ENCODE peak calls at places on chromosomes 4 and X, in four cellular contexts. A is ascending aorta, H is lower leg skin, C is astrocyte of the spinal cord. E is an unnamed sample.

GRCh38 chr4:184274288-184274951 is 56.7 kb upstream of the ENPP6 start:
- DNase-seq in A (no peak), H (no peak), C (no peak), E (no peak)

GRCh38 chr4:108483077-108483476 is 137.3 kb upstream of the RPL34 start:
- DNase-seq in C (peak; percentile 37), A (no peak), H (no peak), E (peak; percentile 31)

GRCh38 chr4:117596917-117597316 is 437.4 kb upstream of the NDST3 start:
- DNase-seq in H (no peak), A (no peak), C (no peak), E (no peak)

GRCh38 chr4:139682309-139683210 is 16.9 kb downstream of the MGST2 start:
- DNase-seq in C (no peak), H (peak; percentile 62), A (no peak), E (no peak)

GRCh38 chr4:88286897-88287296 is 2.5 kb upstream of the PPM1K start:
- DNase-seq in A (no peak), H (no peak), C (no peak), E (peak; percentile 78)

GRCh38 chrX:38220024-38220935 is at the start of gene SRPX:
- DNase-seq in A (peak; percentile 64), C (peak; percentile 53), H (peak; percentile 87), E (peak; percentile 48)

GRCh38 chr4:67087897-67088296 is 457.4 kb downstream of the CENPC start:
- DNase-seq in H (peak; percentile 85), A (no peak), C (peak; percentile 5), E (no peak)

GRCh38 chr4:95017690-95018089 is 259.9 kb downstream of the BMPR1B start:
- DNase-seq in H (no peak), A (no peak), C (no peak), E (no peak)

GRCh38 chrX:104913348-104913747 is 307.1 kb downstream of the TEX13A start:
- DNase-seq in A (no peak), C (peak; percentile 4), H (no peak), E (peak; percentile 23)

GRCh38 chr4:138243369-138243768 is 1.2 kb upstream of the SLC7A11 start:
- DNase-seq in C (peak; percentile 44), A (no peak), H (no peak), E (no peak)

GRCh38 chrX:1412551-1413161 is 20.7 kb upstream of the SLC25A6 start:
- DNase-seq in H (no peak), A (no peak), C (no peak), E (no peak)

GRCh38 chrX:1659664-1660461 is 45.0 kb downstream of the ASMT start:
- DNase-seq in C (no peak), H (peak; percentile 80), A (no peak), E (no peak)

GRCh38 chr4:82744284-82744963 is 54.2 kb downstream of the SCD5 start:
- DNase-seq in C (peak; percentile 7), H (peak; percentile 20), A (no peak), E (peak; percentile 15)

GRCh38 chr4:48340276-48340904 is 939 bp upstream of the SLAIN2 start:
- DNase-seq in C (peak; percentile 82), A (no peak), H (no peak), E (peak; percentile 87)

GRCh38 chr4:77922158-77923094 is 59.8 kb downstream of the MRPL1 start:
- DNase-seq in H (no peak), C (peak; percentile 45), A (no peak), E (no peak)

GRCh38 chr4:102780476-102781144 is 19.8 kb upstream of the MANBA start:
- DNase-seq in C (no peak), H (no peak), A (no peak), E (peak; percentile 39)

GRCh38 chr4:99207911-99208718 is 10.9 kb downstream of the ADH6 start:
- DNase-seq in H (no peak), A (no peak), C (peak; percentile 9), E (peak; percentile 24)

GRCh38 chr4:108861339-108861738 is 98.5 kb upstream of the ETNPPL start:
- DNase-seq in H (no peak), C (no peak), A (no peak), E (peak; percentile 35)

GRCh38 chr4:149077142-149077541 is 634.9 kb upstream of the NR3C2 start:
- DNase-seq in H (no peak), A (no peak), C (no peak), E (no peak)

GRCh38 chr4:103915224-103915869 is 195.6 kb upstream of the TACR3 start:
- DNase-seq in C (peak; percentile 19), H (no peak), A (no peak), E (peak; percentile 42)

GRCh38 chr4:54929459-54929858 is 195.9 kb downstream of the KDR start:
- DNase-seq in C (no peak), A (no peak), H (no peak), E (no peak)

GRCh38 chr4:87382931-87383330 is 8.1 kb downstream of the HSD17B11 start:
- DNase-seq in H (no peak), A (no peak), C (no peak), E (no peak)

GRCh38 chr4:39565925-39566630 is 38.8 kb upstream of the UGDH start:
- DNase-seq in C (peak; percentile 84), A (no peak), H (no peak), E (peak; percentile 84)

GRCh38 chr4:95294291-95294690 is 254.5 kb downstream of the UNC5C start:
- DNase-seq in H (no peak), A (no peak), C (no peak), E (no peak)

GRCh38 chr4:10032625-10033024 is 11.3 kb upstream of the SLC2A9 start:
- DNase-seq in A (peak; percentile 44), C (no peak), H (no peak), E (peak; percentile 79)

GRCh38 chr4:105197777-105198176 is 51.1 kb downstream of the TET2 start:
- DNase-seq in H (no peak), C (peak; percentile 30), A (no peak), E (peak; percentile 34)

GRCh38 chrX:133448512-133449076 is 33.3 kb upstream of the GPC4 start:
- DNase-seq in A (no peak), H (no peak), C (peak; percentile 4), E (no peak)

GRCh38 chr4:174716986-174717770 is 111.9 kb downstream of the GLRA3 start:
- DNase-seq in A (no peak), H (no peak), C (no peak), E (no peak)

GRCh38 chrX:34656842-34657780 is at the start of gene TMEM47:
- DNase-seq in C (peak; percentile 71), H (peak; percentile 91), A (peak; percentile 84), E (peak; percentile 66)

GRCh38 chrX:84487365-84488353 is 14.6 kb downstream of the HDX start:
- DNase-seq in A (no peak), H (no peak), C (no peak), E (no peak)

GRCh38 chr4:89254847-89255246 is 52.8 kb downstream of the GPRIN3 start:
- DNase-seq in H (no peak), A (no peak), C (no peak), E (peak; percentile 40)

GRCh38 chr4:85779165-85779564 is 304.2 kb downstream of the ARHGAP24 start:
- DNase-seq in C (peak; percentile 75), H (no peak), A (no peak), E (peak; percentile 82)

GRCh38 chrX:113390531-113390930 is 549.9 kb upstream of the AMOT start:
- DNase-seq in A (no peak), H (no peak), C (no peak), E (no peak)

GRCh38 chr4:154044118-154044517 is 255.2 kb upstream of the SFRP2 start:
- DNase-seq in C (no peak), H (no peak), A (no peak), E (no peak)

GRCh38 chrX:153969125-153969903 is 2.3 kb downstream of the HCFC1 start:
- DNase-seq in C (no peak), A (no peak), H (no peak), E (no peak)

GRCh38 chrX:153969904-153970397 is 1.7 kb downstream of the HCFC1 start:
- DNase-seq in H (peak; percentile 88), C (peak; percentile 46), A (no peak), E (peak; percentile 44)

GRCh38 chrX:153971632-153972367 is at the start of gene HCFC1:
- DNase-seq in C (peak; percentile 93), H (peak; percentile 98), A (peak; percentile 97), E (peak; percentile 88)

GRCh38 chrX:153971124-153971631 is 440 bp downstream of the HCFC1 start:
- DNase-seq in C (peak; percentile 95), H (peak; percentile 98), A (peak; percentile 95), E (peak; percentile 90)

GRCh38 chrX:153970398-153971123 is 1.1 kb downstream of the HCFC1 start:
- DNase-seq in C (peak; percentile 72), A (no peak), H (no peak), E (peak; percentile 85)
- H3K4me3 ChIP-seq in C (peak overlapping the region; percentile 97), A (peak overlapping the region; percentile 91), H (peak overlapping the region; percentile 59), E (peak overlapping the region; percentile 83)

GRCh38 chr4:156971623-156972369 is at the start of gene PDGFC:
- DNase-seq in A (peak; percentile 90), H (peak; percentile 95), C (peak; percentile 83), E (peak; percentile 77)
- TF ChIP-seq CTCF in A (peak; percentile 54), H (no peak), C (peak; percentile 31), E (peak; percentile 41)

GRCh38 chrX:9370888-9371287 is 94.0 kb upstream of the TBL1X start:
- DNase-seq in C (peak; percentile 47), H (no peak), A (no peak), E (no peak)
- H3K4me3 ChIP-seq in C (no peak overlapping the region), H (no peak overlapping the region), A (no peak overlapping the region), E (no peak overlapping the region)

DNA sequence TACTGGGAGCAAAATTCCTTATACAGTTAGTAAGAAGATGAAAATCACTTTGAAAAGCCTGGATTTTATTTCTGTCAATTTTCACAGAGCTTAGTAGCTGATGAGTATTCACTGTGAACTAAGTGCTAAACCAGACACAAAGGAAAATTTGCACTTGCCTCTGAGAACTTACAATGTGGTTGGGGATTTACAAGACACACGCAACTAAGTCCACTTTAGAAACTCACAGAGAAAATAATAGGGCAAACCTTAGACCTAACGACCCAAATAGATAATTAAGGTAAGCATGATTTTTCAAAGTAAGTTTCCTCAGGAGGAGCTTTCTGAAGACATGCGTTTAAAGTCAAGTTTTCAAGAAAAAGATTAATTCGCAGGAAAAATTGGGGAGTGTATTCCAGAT is 708.9 kb downstream of the ADGRL3 start:
- DNase-seq in H (no peak), A (no peak), C (no peak), E (no peak)
- TF ChIP-seq CTCF in H (no peak), A (no peak), C (no peak), E (no peak)

GRCh38 chr4:1622956-1623355 is 61.2 kb downstream of the FAM53A start:
- DNase-seq in C (no peak), A (no peak), H (no peak), E (no peak)

GRCh38 chr4:1619151-1619672 is 64.9 kb downstream of the FAM53A start:
- DNase-seq in H (no peak), A (no peak), C (no peak), E (no peak)

GRCh38 chr4:1621996-1622637 is 62.0 kb downstream of the FAM53A start:
- DNase-seq in C (no peak), H (no peak), A (no peak), E (no peak)

GRCh38 chr4:1623390-1623789 is 60.7 kb downstream of the FAM53A start:
- DNase-seq in C (no peak), A (no peak), H (no peak), E (no peak)

DNA sequence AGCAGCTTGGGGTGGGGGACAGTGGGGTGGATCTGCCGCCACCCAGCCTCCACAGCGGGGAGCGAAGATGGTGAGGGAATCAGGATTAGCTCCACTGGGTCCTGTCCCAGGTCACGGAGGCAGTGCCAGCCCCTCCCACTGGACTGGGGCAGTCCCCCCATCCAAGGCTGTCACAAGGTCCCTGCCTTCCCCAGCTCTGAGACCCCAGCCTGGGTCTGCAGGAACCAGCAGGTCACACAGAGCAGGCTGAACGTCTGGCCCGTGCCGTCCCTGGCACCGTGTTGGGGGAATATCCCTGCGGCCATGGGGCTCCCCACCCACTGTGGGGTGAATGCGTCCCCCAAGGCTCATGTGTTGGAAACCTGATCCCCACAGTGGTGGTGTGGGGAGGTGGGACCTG is 62.6 kb downstream of the FAM53A start:
- DNase-seq in C (no peak), H (no peak), A (no peak), E (no peak)
- H3K4me3 ChIP-seq in C (no peak overlapping the region), H (no peak overlapping the region), A (no peak overlapping the region), E (no peak overlapping the region)